ENCODE peak calls at places on chromosomes 2 and 18, in nine cellular contexts. O is Peyer's patch; V is RCC 7860; I is activated naive CD4-positive, alpha-beta T cell treated with anti-CD3 and anti-CD28 coated beads, Interleukin-2, amount 50 U/mL, for 72 hours; Z is brain microvascular endothelial cell; Y is RKO; M is nephron progenitor cell; K is amygdala; X is A172. D is an unnamed sample.

GRCh38 chr2:28545590-28546195 is 49.8 kb downstream of the PLB1 start:
- DNase-seq in I (no peak), M (no peak), Y (no peak), K (no peak), Z (no peak), V (no peak), O (no peak), X (no peak), D (no peak)

GRCh38 chr18:79942786-79943607 is 8.5 kb downstream of the SLC66A2 start:
- DNase-seq in I (no peak), K (no peak), O (no peak), X (no peak), V (no peak), M (no peak), Y (no peak), Z (no peak), D (no peak)

GRCh38 chr2:9107168-9108025 is 99.2 kb upstream of the ASAP2 start:
- DNase-seq in I (no peak), V (no peak), Z (no peak), Y (no peak), M (no peak), K (no peak), O (no peak), X (no peak), D (no peak)

GRCh38 chr2:205235434-205235833 is 446.9 kb upstream of the NRP2 start:
- DNase-seq in O (no peak), M (no peak), Z (no peak), K (no peak), Y (no peak), X (no peak), V (peak; percentile 30), I (no peak), D (no peak)

GRCh38 chr2:227185616-227186015 is 21.2 kb downstream of the COL4A3 start:
- DNase-seq in I (no peak), Y (no peak), Z (no peak), M (no peak), X (no peak), K (no peak), V (no peak), O (no peak), D (no peak)

GRCh38 chr18:13520306-13520705 is 206.1 kb downstream of the FAM210A start:
- DNase-seq in Z (no peak), I (no peak), Y (no peak), M (no peak), V (no peak), X (no peak), K (no peak), O (no peak), D (no peak)

GRCh38 chr2:191178806-191179514 is 28.2 kb upstream of the STAT4 start:
- DNase-seq in O (no peak), X (no peak), M (no peak), Y (no peak), I (no peak), Z (no peak), V (peak; percentile 99), K (no peak), D (no peak)

GRCh38 chr18:4455113-4455811 is at the start of gene DLGAP1:
- DNase-seq in X (no peak), M (peak; percentile 84), V (no peak), O (no peak), K (peak; percentile 51), Y (no peak), Z (peak; percentile 2), I (no peak), D (peak; percentile 83)

GRCh38 chr18:45449761-45450227 is 165.5 kb upstream of the SLC14A2 start:
- DNase-seq in Y (no peak), X (no peak), M (no peak), Z (peak; percentile 47), O (peak; percentile 26), I (no peak), V (no peak), K (no peak), D (no peak)

GRCh38 chr18:68965817-68966216 is 167.9 kb downstream of the CCDC102B start:
- DNase-seq in Y (no peak), K (no peak), Z (no peak), M (no peak), I (no peak), V (no peak), O (no peak), X (no peak), D (no peak)

GRCh38 chr2:69397234-69397633 is 10.2 kb upstream of the GFPT1 start:
- DNase-seq in I (no peak), V (no peak), O (no peak), Z (no peak), K (no peak), M (no peak), Y (no peak), X (no peak), D (no peak)

GRCh38 chr2:118763797-118764196 is 83.7 kb downstream of the EN1 start:
- DNase-seq in Y (no peak), V (no peak), I (no peak), O (no peak), Z (peak; percentile 11), X (no peak), M (no peak), K (no peak), D (peak; percentile 63)

GRCh38 chr2:218217366-218218309 is 649 bp downstream of the ARPC2 start:
- DNase-seq in Y (peak; percentile 51), V (no peak), M (peak; percentile 49), K (peak; percentile 21), Z (no peak), X (peak; percentile 32), I (peak; percentile 70), O (peak; percentile 62), D (peak; percentile 35)

GRCh38 chr2:7209776-7210555 is 292.8 kb downstream of the RNF144A start:
- DNase-seq in M (no peak), K (no peak), V (no peak), Z (peak; percentile 15), O (no peak), Y (no peak), X (peak; percentile 26), I (no peak), D (no peak)

GRCh38 chr2:209371407-209371806 is 52.4 kb upstream of the MAP2 start:
- DNase-seq in I (no peak), X (no peak), O (no peak), M (no peak), Z (no peak), Y (no peak), V (no peak), K (no peak), D (no peak)

GRCh38 chr2:189836644-189837043 is 52.4 kb downstream of the PMS1 start:
- DNase-seq in Z (peak; percentile 51), K (no peak), I (no peak), O (no peak), X (peak; percentile 45), V (no peak), M (no peak), Y (no peak), D (no peak)

GRCh38 chr2:197571622-197572271 is 55.9 kb downstream of the MOB4 start:
- DNase-seq in O (no peak), K (no peak), I (no peak), X (no peak), Y (peak; percentile 42), Z (peak; percentile 15), M (no peak), V (peak; percentile 70), D (no peak)

GRCh38 chr2:128324897-128325410 is 6.3 kb upstream of the HS6ST1 start:
- DNase-seq in I (no peak), O (peak; percentile 8), Y (no peak), K (no peak), M (no peak), V (no peak), Z (no peak), X (no peak), D (no peak)

GRCh38 chr2:204722207-204722606 is 176.9 kb downstream of the PARD3B start:
- DNase-seq in V (no peak), K (no peak), O (no peak), X (no peak), I (no peak), M (no peak), Z (no peak), Y (no peak), D (no peak)

GRCh38 chr2:19868224-19868623 is 33.6 kb downstream of the TTC32 start:
- DNase-seq in Z (no peak), K (no peak), M (no peak), Y (no peak), I (no peak), O (no peak), X (no peak), V (no peak), D (no peak)

GRCh38 chr2:233080836-233081229 is 20.7 kb downstream of the INPP5D start:
- DNase-seq in Z (no peak), Y (no peak), O (peak; percentile 19), K (no peak), X (no peak), M (no peak), V (no peak), I (no peak), D (no peak)

GRCh38 chr18:46246101-46246500 is 141.9 kb downstream of the HAUS1 start:
- DNase-seq in Y (no peak), V (no peak), Z (no peak), X (no peak), M (no peak), I (no peak), K (no peak), O (no peak), D (no peak)

GRCh38 chr2:71460595-71461303 is 7.4 kb downstream of the DYSF start:
- DNase-seq in Y (peak; percentile 5), Z (no peak), X (peak; percentile 48), M (no peak), V (no peak), I (no peak), K (no peak), O (no peak), D (peak; percentile 71)

GRCh38 chr18:8990276-8991031 is 112.0 kb upstream of the NDUFV2 start:
- DNase-seq in Y (no peak), V (no peak), M (no peak), X (peak; percentile 43), K (peak; percentile 12), Z (no peak), I (no peak), O (no peak), D (no peak)

GRCh38 chr2:113291191-113291590 is 12.5 kb upstream of the PAX8 start:
- DNase-seq in K (no peak), O (no peak), M (peak; percentile 66), V (no peak), X (no peak), I (no peak), Z (no peak), Y (no peak), D (no peak)

GRCh38 chr2:105515581-105516415 is 116.9 kb upstream of the FHL2 start:
- DNase-seq in M (no peak), I (no peak), X (no peak), O (no peak), Z (no peak), Y (no peak), K (peak; percentile 30), V (no peak), D (no peak)

GRCh38 chr2:53033416-53033815 is 734.2 kb upstream of the CHAC2 start:
- DNase-seq in Y (no peak), O (no peak), Z (peak; percentile 48), V (no peak), K (no peak), M (no peak), I (no peak), X (peak; percentile 11), D (no peak)

GRCh38 chr2:127023504-127023903 is 83.5 kb downstream of the BIN1 start:
- DNase-seq in Z (no peak), I (no peak), K (no peak), V (no peak), M (no peak), Y (peak; percentile 14), O (no peak), X (no peak), D (no peak)